ENCODE peak calls at places on chromosomes 12 and 14, in nine cellular contexts. H is fibroblast of mammary gland; W is ovary; C is heart right ventricle; Z is CD4-positive, alpha-beta T cell; I is psoas muscle; O is thoracic aorta; F is fibroblast of the aortic adventitia; J is Calu3. V is an unnamed sample.
A peak's percentile ranks its signal among the peaks of the same experiment; 100 is the strongest.

GRCh38 chr14:29649170-29649569 is 278.5 kb downstream of the PRKD1 start:
- DNase-seq in H (no peak), W (no peak), C (no peak), Z (no peak), I (no peak), O (no peak), F (no peak), J (no peak), V (no peak)

GRCh38 chr12:84964048-84964447 is 51.4 kb upstream of the SLC6A15 start:
- DNase-seq in H (no peak), W (no peak), C (no peak), Z (no peak), I (no peak), O (no peak), F (no peak), J (no peak), V (no peak)

GRCh38 chr12:12533238-12533829 is 29.3 kb downstream of the DUSP16 start:
- DNase-seq in H (no peak), W (peak; percentile 74), C (peak; percentile 27), Z (no peak), I (no peak), O (no peak), F (peak; percentile 16), J (peak; percentile 46), V (no peak)

GRCh38 chr12:42325776-42326465 is at the start of the genes PPHLN1 and ZCRB1:
- DNase-seq in H (peak; percentile 68), W (peak; percentile 87), C (peak; percentile 79), Z (peak; percentile 67), I (peak; percentile 91), O (peak; percentile 49), F (peak; percentile 73), J (peak; percentile 68), V (peak; percentile 89)

GRCh38 chr12:124928912-124929530 is 14.6 kb upstream of the UBC start:
- DNase-seq in H (no peak), W (no peak), C (no peak), Z (no peak), I (no peak), O (no peak), F (no peak), J (no peak), V (no peak)

GRCh38 chr14:106845286-106846087 is 1319.1 kb downstream of the TMEM121 start:
- DNase-seq in H (no peak), W (peak; percentile 66), C (no peak), Z (no peak), I (no peak), O (no peak), F (no peak), J (peak; percentile 92), V (peak; percentile 48)

GRCh38 chr12:63103489-63104131 is 47.4 kb downstream of the AVPR1A start:
- DNase-seq in H (peak; percentile 40), W (no peak), C (no peak), Z (no peak), I (no peak), O (no peak), F (peak; percentile 51), J (peak; percentile 34), V (peak; percentile 28)

GRCh38 chr12:26746315-26746714 is 86.7 kb downstream of the ITPR2 start:
- DNase-seq in H (peak; percentile 78), W (no peak), C (no peak), Z (no peak), I (no peak), O (no peak), F (peak; percentile 68), J (no peak), V (peak; percentile 15)

GRCh38 chr14:37584211-37585100 is 10.6 kb downstream of the FOXA1 start:
- DNase-seq in H (no peak), W (no peak), C (peak; percentile 7), Z (no peak), I (no peak), O (no peak), F (no peak), J (peak; percentile 51), V (no peak)

GRCh38 chr12:101671157-101671791 is 26.2 kb upstream of the CHPT1 start:
- DNase-seq in H (no peak), W (no peak), C (no peak), Z (peak; percentile 3), I (no peak), O (no peak), F (no peak), J (peak; percentile 6), V (peak; percentile 38)

GRCh38 chr12:101667591-101667990 is 29.8 kb upstream of the CHPT1 start:
- DNase-seq in H (no peak), W (no peak), C (no peak), Z (no peak), I (no peak), O (no peak), F (no peak), J (no peak), V (no peak)

GRCh38 chr12:101671839-101672238 is 25.6 kb upstream of the CHPT1 start:
- DNase-seq in H (no peak), W (no peak), C (no peak), Z (no peak), I (no peak), O (no peak), F (no peak), J (no peak), V (no peak)

GRCh38 chr12:101666017-101666728 is 31.3 kb upstream of the CHPT1 start:
- DNase-seq in H (no peak), W (no peak), C (no peak), Z (no peak), I (no peak), O (no peak), F (no peak), J (no peak), V (no peak)

GRCh38 chr12:101670007-101670671 is 27.3 kb upstream of the CHPT1 start:
- DNase-seq in H (peak; percentile 66), W (no peak), C (no peak), Z (no peak), I (no peak), O (no peak), F (peak; percentile 52), J (peak; percentile 45), V (peak; percentile 24)
- TF ChIP-seq CTCF in H (peak; percentile 62), W (peak; percentile 20), C (peak; percentile 52), Z (peak; percentile 32), I (peak; percentile 33), O (peak; percentile 43), F (peak; percentile 50), J (peak; percentile 48), V (peak; percentile 35)

GRCh38 chr14:91154851-91155625 is 41.2 kb downstream of the DGLUCY start:
- DNase-seq in H (peak; percentile 72), W (peak; percentile 64), C (no peak), Z (no peak), I (peak; percentile 68), O (no peak), F (peak; percentile 55), J (peak; percentile 25), V (no peak)

GRCh38 chr14:91152499-91152898 is 38.6 kb downstream of the DGLUCY start:
- DNase-seq in H (no peak), W (no peak), C (no peak), Z (no peak), I (no peak), O (no peak), F (no peak), J (no peak), V (no peak)

GRCh38 chr14:91158091-91158790 is 44.4 kb downstream of the DGLUCY start:
- DNase-seq in H (no peak), W (no peak), C (peak; percentile 42), Z (no peak), I (peak; percentile 92), O (no peak), F (no peak), J (no peak), V (no peak)

GRCh38 chr14:91153360-91153759 is 39.5 kb downstream of the DGLUCY start:
- DNase-seq in H (no peak), W (no peak), C (no peak), Z (no peak), I (no peak), O (no peak), F (no peak), J (no peak), V (no peak)

DNA sequence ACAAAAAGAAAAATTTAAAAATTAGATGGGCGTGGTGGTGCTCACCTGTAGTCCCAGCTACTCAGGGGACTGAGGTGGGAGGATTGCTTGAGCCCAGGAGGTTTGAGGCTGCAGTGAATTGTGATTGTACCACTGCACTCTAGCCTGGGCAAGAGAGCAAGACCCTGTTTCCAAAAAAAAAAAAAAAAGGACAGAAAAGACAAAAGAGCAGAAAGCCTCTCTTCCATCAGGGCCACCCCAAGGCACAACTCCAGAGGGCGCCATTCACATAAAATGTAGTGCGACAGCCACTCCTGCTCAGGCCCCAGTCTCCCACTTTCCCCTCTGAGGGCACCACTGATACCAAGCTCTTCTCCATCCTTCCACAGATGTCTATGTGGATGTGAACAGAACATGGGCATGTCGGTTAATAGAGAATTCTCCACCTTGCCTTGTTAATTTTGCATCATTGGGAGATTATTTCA is 41.8 kb downstream of the DGLUCY start:
- DNase-seq in H (no peak), W (no peak), C (no peak), Z (no peak), I (no peak), O (no peak), F (no peak), J (no peak), V (no peak)
- TF ChIP-seq CTCF in H (no peak), W (no peak), C (no peak), Z (no peak), I (no peak), O (no peak), F (no peak), J (no peak), V (no peak)

GRCh38 chr14:105532735-105533141 is 6.4 kb downstream of the TMEM121 start:
- DNase-seq in H (peak; percentile 22), W (no peak), C (peak; percentile 31), Z (no peak), I (peak; percentile 47), O (no peak), F (peak; percentile 41), J (peak; percentile 50), V (peak; percentile 79)
- TF ChIP-seq CTCF in H (peak; percentile 38), W (no peak), C (peak; percentile 27), Z (no peak), I (no peak), O (no peak), F (peak; percentile 64), J (no peak), V (peak; percentile 76)

GRCh38 chr14:79483472-79483871 is 727.8 kb downstream of the DIO2 start:
- DNase-seq in H (peak; percentile 76), W (no peak), C (no peak), Z (no peak), I (no peak), O (no peak), F (peak; percentile 7), J (no peak), V (no peak)

GRCh38 chr14:79493081-79493652 is 718.1 kb downstream of the DIO2 start:
- DNase-seq in H (no peak), W (no peak), C (no peak), Z (no peak), I (no peak), O (no peak), F (no peak), J (no peak), V (no peak)

GRCh38 chr14:79491161-79491560 is 720.1 kb downstream of the DIO2 start:
- DNase-seq in H (no peak), W (no peak), C (no peak), Z (no peak), I (no peak), O (no peak), F (no peak), J (no peak), V (no peak)

GRCh38 chr14:79483989-79484388 is 727.3 kb downstream of the DIO2 start:
- DNase-seq in H (no peak), W (no peak), C (no peak), Z (no peak), I (no peak), O (no peak), F (no peak), J (no peak), V (no peak)

GRCh38 chr14:79487632-79488031 is 723.7 kb downstream of the DIO2 start:
- DNase-seq in H (no peak), W (no peak), C (no peak), Z (no peak), I (no peak), O (no peak), F (peak; percentile 27), J (no peak), V (no peak)
- TF ChIP-seq CTCF in H (no peak), W (no peak), C (no peak), Z (no peak), I (no peak), O (no peak), F (no peak), J (no peak), V (no peak)

V was measured in GM10248.